ENCODE peak calls at places on chromosomes 16 and 17, in six cellular contexts. One of them, this sample, is unnamed. For H3K36me3 and H3K4me1, the result is how much of the 10 kb centered on the place peaks cover.

GRCh38 chr16:84931506-84931905 is 79.8 kb downstream of the ZDHHC7 start:
- DNase-seq in HAP-1: no peak
- DNase-seq in fibroblast of lung: no peak
- DNase-seq in HCT116: no peak
- DNase-seq in neural progenitor cell: no peak
- DNase-seq in psoas muscle: no peak
- DNase-seq in this sample: no peak

GRCh38 chr17:83128306-83129240 is 49.2 kb downstream of the METRNL start:
- DNase-seq in HAP-1: no peak
- DNase-seq in fibroblast of lung: no peak
- DNase-seq in HCT116: no peak
- DNase-seq in neural progenitor cell: no peak
- DNase-seq in psoas muscle: no peak
- DNase-seq in this sample: no peak

GRCh38 chr16:74480150-74481029 is 59.1 kb upstream of the CLEC18B start:
- DNase-seq in HAP-1: peak
- DNase-seq in fibroblast of lung: peak
- DNase-seq in HCT116: peak
- DNase-seq in neural progenitor cell: peak
- DNase-seq in psoas muscle: peak
- DNase-seq in this sample: no peak

GRCh38 chr17:44071772-44072171 is 1.2 kb downstream of the G6PC3 start:
- DNase-seq in HAP-1: no peak
- DNase-seq in fibroblast of lung: peak
- DNase-seq in HCT116: no peak
- DNase-seq in neural progenitor cell: no peak
- DNase-seq in psoas muscle: no peak
- DNase-seq in this sample: no peak

GRCh38 chr17:75996665-75997590 is 3.7 kb upstream of the CDK3 start:
- DNase-seq in HAP-1: no peak
- DNase-seq in fibroblast of lung: peak
- DNase-seq in HCT116: no peak
- DNase-seq in neural progenitor cell: no peak
- DNase-seq in psoas muscle: no peak
- DNase-seq in this sample: peak

GRCh38 chr17:27878776-27879562 is 14.2 kb downstream of the LYRM9 start:
- DNase-seq in HAP-1: no peak
- DNase-seq in fibroblast of lung: no peak
- DNase-seq in HCT116: no peak
- DNase-seq in neural progenitor cell: no peak
- DNase-seq in psoas muscle: no peak
- DNase-seq in this sample: peak

GRCh38 chr17:33288954-33289353 is 4.1 kb downstream of the ASIC2 start:
- DNase-seq in HAP-1: no peak
- DNase-seq in fibroblast of lung: no peak
- DNase-seq in HCT116: no peak
- DNase-seq in neural progenitor cell: no peak
- DNase-seq in psoas muscle: no peak
- DNase-seq in this sample: no peak

GRCh38 chr16:79593074-79593531 is 7.4 kb downstream of the MAF start:
- DNase-seq in HAP-1: no peak
- DNase-seq in fibroblast of lung: no peak
- DNase-seq in HCT116: no peak
- DNase-seq in neural progenitor cell: no peak
- DNase-seq in psoas muscle: peak
- DNase-seq in this sample: no peak

GRCh38 chr16:4319454-4319853 is 3.6 kb downstream of the GLIS2 start:
- DNase-seq in HAP-1: no peak
- DNase-seq in fibroblast of lung: no peak
- DNase-seq in HCT116: no peak
- DNase-seq in neural progenitor cell: no peak
- DNase-seq in psoas muscle: peak
- DNase-seq in this sample: no peak

GRCh38 chr17:81541123-81541522 is 11.0 kb downstream of the FAAP100 start:
- DNase-seq in HAP-1: no peak
- DNase-seq in fibroblast of lung: no peak
- DNase-seq in HCT116: no peak
- DNase-seq in neural progenitor cell: no peak
- DNase-seq in psoas muscle: no peak
- DNase-seq in this sample: no peak

GRCh38 chr16:19696312-19696711 is 21.7 kb downstream of the KNOP1 start:
- DNase-seq in HAP-1: no peak
- DNase-seq in fibroblast of lung: peak
- DNase-seq in HCT116: no peak
- DNase-seq in neural progenitor cell: no peak
- DNase-seq in psoas muscle: peak
- DNase-seq in this sample: peak

GRCh38 chr16:72921106-72921505 is 126.8 kb downstream of the ZFHX3 start:
- DNase-seq in HAP-1: no peak
- DNase-seq in fibroblast of lung: no peak
- DNase-seq in HCT116: no peak
- DNase-seq in neural progenitor cell: no peak
- DNase-seq in psoas muscle: no peak
- DNase-seq in this sample: no peak

GRCh38 chr16:85986931-85987749 is 88.2 kb downstream of the IRF8 start:
- DNase-seq in HAP-1: no peak
- DNase-seq in fibroblast of lung: no peak
- DNase-seq in HCT116: no peak
- DNase-seq in neural progenitor cell: peak
- DNase-seq in psoas muscle: no peak
- DNase-seq in this sample: peak

GRCh38 chr16:88376835-88377726 is 5.7 kb upstream of the ZNF469 start:
- DNase-seq in HAP-1: no peak
- DNase-seq in fibroblast of lung: peak
- DNase-seq in HCT116: no peak
- DNase-seq in neural progenitor cell: no peak
- DNase-seq in psoas muscle: peak
- DNase-seq in this sample: no peak

GRCh38 chr17:66636111-66636510 is 198.8 kb upstream of the CACNG5 start:
- DNase-seq in HAP-1: no peak
- DNase-seq in fibroblast of lung: peak
- DNase-seq in HCT116: no peak
- DNase-seq in neural progenitor cell: no peak
- DNase-seq in psoas muscle: no peak
- DNase-seq in this sample: no peak

GRCh38 chr17:70646673-70647072 is 477.3 kb downstream of the KCNJ2 start:
- DNase-seq in HAP-1: no peak
- DNase-seq in fibroblast of lung: no peak
- DNase-seq in HCT116: no peak
- DNase-seq in neural progenitor cell: no peak
- DNase-seq in psoas muscle: no peak
- DNase-seq in this sample: no peak

GRCh38 chr17:7947651-7948050 is 15.6 kb downstream of the CNTROB start:
- DNase-seq in HAP-1: no peak
- DNase-seq in fibroblast of lung: no peak
- DNase-seq in HCT116: no peak
- DNase-seq in neural progenitor cell: no peak
- DNase-seq in psoas muscle: no peak
- DNase-seq in this sample: no peak

GRCh38 chr16:12079411-12079965 is 103.0 kb downstream of the SNX29 start:
- DNase-seq in HAP-1: no peak
- DNase-seq in fibroblast of lung: no peak
- DNase-seq in HCT116: no peak
- DNase-seq in neural progenitor cell: no peak
- DNase-seq in psoas muscle: no peak
- DNase-seq in this sample: no peak

GRCh38 chr17:76104140-76104895 is 731 bp upstream of the EXOC7 start:
- DNase-seq in HAP-1: no peak
- DNase-seq in fibroblast of lung: no peak
- DNase-seq in HCT116: no peak
- DNase-seq in neural progenitor cell: no peak
- DNase-seq in psoas muscle: no peak
- DNase-seq in this sample: no peak

GRCh38 chr16:67236551-67237395 is 9.8 kb downstream of the TMEM208 start:
- DNase-seq in HAP-1: peak
- DNase-seq in fibroblast of lung: peak
- DNase-seq in HCT116: peak
- DNase-seq in neural progenitor cell: peak
- DNase-seq in psoas muscle: peak
- DNase-seq in this sample: peak

GRCh38 chr16:67235816-67236547 is 9.1 kb downstream of the TMEM208 start:
- DNase-seq in HAP-1: no peak
- DNase-seq in fibroblast of lung: no peak
- DNase-seq in HCT116: no peak
- DNase-seq in neural progenitor cell: no peak
- DNase-seq in psoas muscle: no peak
- DNase-seq in this sample: no peak

GRCh38 chr16:67238806-67239470 is 8.3 kb downstream of the FHOD1 start:
- DNase-seq in HAP-1: no peak
- DNase-seq in fibroblast of lung: no peak
- DNase-seq in HCT116: no peak
- DNase-seq in neural progenitor cell: no peak
- DNase-seq in psoas muscle: no peak
- DNase-seq in this sample: no peak

GRCh38 chr16:67238278-67238575 is 9.1 kb downstream of the FHOD1 start:
- DNase-seq in HAP-1: no peak
- DNase-seq in fibroblast of lung: no peak
- DNase-seq in HCT116: no peak
- DNase-seq in neural progenitor cell: no peak
- DNase-seq in psoas muscle: no peak
- DNase-seq in this sample: no peak

GRCh38 chr16:67237396-67238277 is 9.6 kb downstream of the FHOD1 start:
- DNase-seq in HAP-1: no peak
- DNase-seq in fibroblast of lung: no peak
- DNase-seq in HCT116: no peak
- DNase-seq in neural progenitor cell: no peak
- DNase-seq in psoas muscle: no peak
- DNase-seq in this sample: no peak
- H3K36me3 ChIP-seq in HAP-1: under half
- H3K36me3 ChIP-seq in fibroblast of lung: under half
- H3K36me3 ChIP-seq in HCT116: under half
- H3K36me3 ChIP-seq in neural progenitor cell: under half
- H3K36me3 ChIP-seq in psoas muscle: under half
- H3K36me3 ChIP-seq in this sample: under half

GRCh38 chr17:62675260-62675659 is 47.8 kb downstream of the MRC2 start:
- DNase-seq in HAP-1: no peak
- DNase-seq in fibroblast of lung: peak
- DNase-seq in HCT116: no peak
- DNase-seq in neural progenitor cell: no peak
- DNase-seq in psoas muscle: peak
- DNase-seq in this sample: no peak
- H3K4me1 ChIP-seq in HAP-1: under half
- H3K4me1 ChIP-seq in fibroblast of lung: under half
- H3K4me1 ChIP-seq in HCT116: under half
- H3K4me1 ChIP-seq in neural progenitor cell: under half
- H3K4me1 ChIP-seq in psoas muscle: under half
- H3K4me1 ChIP-seq in this sample: under half

GRCh38 chr17:40793800-40794199 is 6.0 kb downstream of the KRT28 start:
- DNase-seq in HAP-1: no peak
- DNase-seq in fibroblast of lung: no peak
- DNase-seq in HCT116: no peak
- DNase-seq in neural progenitor cell: no peak
- DNase-seq in psoas muscle: no peak
- DNase-seq in this sample: no peak

GRCh38 chr17:40795019-40795667 is 4.6 kb downstream of the KRT28 start:
- DNase-seq in HAP-1: no peak
- DNase-seq in fibroblast of lung: no peak
- DNase-seq in HCT116: no peak
- DNase-seq in neural progenitor cell: no peak
- DNase-seq in psoas muscle: no peak
- DNase-seq in this sample: no peak

GRCh38 chr17:40791808-40792436 is 7.8 kb downstream of the KRT28 start:
- DNase-seq in HAP-1: peak
- DNase-seq in fibroblast of lung: peak
- DNase-seq in HCT116: peak
- DNase-seq in neural progenitor cell: peak
- DNase-seq in psoas muscle: no peak
- DNase-seq in this sample: no peak

GRCh38 chr17:40796846-40797245 is 2.9 kb downstream of the KRT28 start:
- DNase-seq in HAP-1: no peak
- DNase-seq in fibroblast of lung: no peak
- DNase-seq in HCT116: no peak
- DNase-seq in neural progenitor cell: no peak
- DNase-seq in psoas muscle: no peak
- DNase-seq in this sample: no peak

GRCh38 chr17:40794466-40794865 is 5.3 kb downstream of the KRT28 start:
- DNase-seq in HAP-1: no peak
- DNase-seq in fibroblast of lung: no peak
- DNase-seq in HCT116: no peak
- DNase-seq in neural progenitor cell: no peak
- DNase-seq in psoas muscle: no peak
- DNase-seq in this sample: no peak
- H3K36me3 ChIP-seq in HAP-1: under half
- H3K36me3 ChIP-seq in fibroblast of lung: under half
- H3K36me3 ChIP-seq in HCT116: under half
- H3K36me3 ChIP-seq in neural progenitor cell: under half
- H3K36me3 ChIP-seq in psoas muscle: under half
- H3K36me3 ChIP-seq in this sample: under half

GRCh38 chr16:55664786-55665407 is 9.1 kb downstream of the SLC6A2 start:
- DNase-seq in HAP-1: no peak
- DNase-seq in fibroblast of lung: no peak
- DNase-seq in HCT116: no peak
- DNase-seq in neural progenitor cell: no peak
- DNase-seq in psoas muscle: no peak
- DNase-seq in this sample: no peak

GRCh38 chr16:55662641-55663040 is 6.9 kb downstream of the SLC6A2 start:
- DNase-seq in HAP-1: no peak
- DNase-seq in fibroblast of lung: no peak
- DNase-seq in HCT116: no peak
- DNase-seq in neural progenitor cell: no peak
- DNase-seq in psoas muscle: no peak
- DNase-seq in this sample: peak

GRCh38 chr16:55663225-55663624 is 7.4 kb downstream of the SLC6A2 start:
- DNase-seq in HAP-1: no peak
- DNase-seq in fibroblast of lung: no peak
- DNase-seq in HCT116: no peak
- DNase-seq in neural progenitor cell: no peak
- DNase-seq in psoas muscle: no peak
- DNase-seq in this sample: no peak

GRCh38 chr16:55665511-55665910 is 9.7 kb downstream of the SLC6A2 start:
- DNase-seq in HAP-1: no peak
- DNase-seq in fibroblast of lung: no peak
- DNase-seq in HCT116: no peak
- DNase-seq in neural progenitor cell: no peak
- DNase-seq in psoas muscle: no peak
- DNase-seq in this sample: no peak

DNA sequence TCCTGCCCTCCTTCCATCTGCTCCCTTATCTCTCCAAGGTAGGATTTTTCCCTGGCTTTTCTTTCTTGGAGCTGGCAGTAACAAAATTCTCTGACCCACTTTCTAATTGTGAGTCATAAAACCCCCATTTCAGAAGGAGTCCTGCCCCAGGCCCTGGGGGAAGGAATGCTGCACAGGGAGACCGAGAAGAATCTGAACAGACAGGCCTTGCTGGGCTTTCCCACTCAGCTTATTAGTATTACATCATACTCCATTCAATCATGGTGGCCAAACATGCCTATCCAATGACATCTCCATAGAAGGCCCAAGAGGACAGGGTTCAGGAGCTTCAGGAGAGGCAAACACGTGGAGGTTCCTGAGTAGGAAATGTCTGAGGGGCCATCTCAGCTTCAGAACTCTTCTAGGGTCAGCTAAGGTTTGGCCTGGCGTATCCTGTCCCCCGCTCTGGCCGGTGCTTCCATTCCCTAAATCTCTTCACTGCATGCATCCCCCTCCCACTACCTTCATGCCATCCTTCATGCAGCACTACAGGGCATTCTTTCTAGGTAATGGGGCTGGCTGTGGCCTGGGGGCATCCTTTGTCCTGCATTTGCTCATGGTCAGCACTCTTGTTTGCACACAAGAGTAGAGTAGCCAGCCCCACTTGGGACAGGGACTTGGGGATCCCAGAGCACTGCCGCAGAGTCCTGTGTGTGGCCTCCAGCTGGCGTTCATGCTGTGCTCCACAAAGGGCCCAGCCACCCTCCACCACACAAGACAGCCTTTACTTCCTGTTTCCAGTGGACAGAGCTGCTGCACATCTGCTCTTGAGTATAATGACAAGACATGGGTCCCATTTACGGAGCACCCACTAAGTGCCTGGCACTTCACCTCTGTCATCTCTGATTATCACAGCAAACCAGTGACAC is 8.2 kb downstream of the SLC6A2 start:
- DNase-seq in HAP-1: no peak
- DNase-seq in fibroblast of lung: no peak
- DNase-seq in HCT116: no peak
- DNase-seq in neural progenitor cell: no peak
- DNase-seq in psoas muscle: no peak
- DNase-seq in this sample: no peak
- H3K4me1 ChIP-seq in HAP-1: under half
- H3K4me1 ChIP-seq in fibroblast of lung: under half
- H3K4me1 ChIP-seq in HCT116: under half
- H3K4me1 ChIP-seq in neural progenitor cell: under half
- H3K4me1 ChIP-seq in psoas muscle: under half
- H3K4me1 ChIP-seq in this sample: under half